ENCODE peak calls at places on chromosomes 3 and 15, in four cellular contexts. B, N, G and L are unnamed samples.

GRCh38 chr3:3782469-3782868 is 16.8 kb upstream of the LRRN1 start:
- DNase-seq in B (no peak), N (no peak), G (no peak), L (no peak)

GRCh38 chr3:187292631-187293513 is 1.3 kb upstream of the MASP1 start:
- DNase-seq in B (no peak), N (no peak), G (no peak), L (no peak)

GRCh38 chr3:130850044-130850797 is 43.7 kb upstream of the ATP2C1 start:
- DNase-seq in B (peak), N (no peak), G (no peak), L (no peak)

GRCh38 chr3:30644615-30645014 is 38.2 kb downstream of the TGFBR2 start:
- DNase-seq in B (peak), N (peak), G (peak), L (no peak)

GRCh38 chr3:54146383-54147239 is 24.3 kb downstream of the CACNA2D3 start:
- DNase-seq in B (peak), N (peak), G (peak), L (no peak)

GRCh38 chr3:36362216-36362615 is 18.1 kb upstream of the STAC start:
- DNase-seq in B (no peak), N (no peak), G (peak), L (no peak)

GRCh38 chr3:194178693-194179092 is 42.7 kb downstream of the HES1 start:
- DNase-seq in B (no peak), N (no peak), G (no peak), L (no peak)

GRCh38 chr3:190044142-190044541 is 76.6 kb downstream of the P3H2 start:
- DNase-seq in B (no peak), N (no peak), G (no peak), L (no peak)

GRCh38 chr15:63860161-63860954 is 26.6 kb upstream of the HERC1 start:
- DNase-seq in B (no peak), N (no peak), G (no peak), L (no peak)

GRCh38 chr3:59237121-59237520 is 187.3 kb upstream of the CFAP20DC start:
- DNase-seq in B (no peak), N (no peak), G (no peak), L (no peak)

GRCh38 chr3:67640023-67640660 is 14.3 kb downstream of the SUCLG2 start:
- DNase-seq in B (no peak), N (no peak), G (no peak), L (no peak)

GRCh38 chr3:109900774-109901173 is 563.4 kb upstream of the DPPA4 start:
- DNase-seq in B (no peak), N (no peak), G (no peak), L (no peak)

GRCh38 chr3:183244219-183244618 is 8.8 kb upstream of the B3GNT5 start:
- DNase-seq in B (peak), N (peak), G (peak), L (no peak)

GRCh38 chr3:75218577-75218976 is 445.6 kb upstream of the FRG2C start:
- DNase-seq in B (no peak), N (no peak), G (no peak), L (no peak)

GRCh38 chr3:156643729-156644389 is 30.5 kb upstream of the TIPARP start:
- DNase-seq in B (no peak), N (no peak), G (no peak), L (no peak)

GRCh38 chr3:64740232-64740631 is 52.4 kb upstream of the ADAMTS9 start:
- DNase-seq in B (peak), N (no peak), G (peak), L (no peak)

DNA sequence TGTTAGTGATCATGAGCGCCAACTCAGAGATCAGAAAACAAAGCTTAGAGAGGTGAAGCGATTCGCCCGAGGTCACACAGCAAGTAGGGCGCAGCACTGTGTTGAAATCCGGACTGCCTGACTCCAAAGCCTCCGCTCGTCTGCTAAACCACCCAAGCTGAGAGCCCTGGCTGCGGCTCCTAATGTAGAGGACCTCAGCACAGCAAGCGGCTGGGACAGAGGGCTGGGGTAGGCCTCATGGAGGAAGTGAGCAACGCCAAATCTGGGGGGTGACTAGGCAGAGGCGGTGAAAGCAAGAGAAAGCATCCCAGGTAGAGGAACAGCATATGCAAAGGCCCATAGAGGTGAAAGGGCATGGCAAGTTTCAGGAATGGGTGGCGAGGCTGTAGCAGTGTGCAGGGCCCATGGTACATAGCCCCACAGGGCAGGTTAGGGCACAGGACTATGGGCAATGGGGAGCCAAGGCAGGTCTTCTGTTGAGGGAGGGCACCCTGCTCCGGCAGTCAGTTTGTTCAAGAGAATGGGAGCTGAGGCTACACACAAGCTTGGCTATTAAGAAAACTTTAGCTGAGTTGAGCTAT is 795 bp upstream of the CFAP92 start:
- DNase-seq in B (no peak), N (no peak), G (no peak), L (no peak)
- TF ChIP-seq CTCF in B (no peak), N (no peak), G (no peak), L (no peak)

GRCh38 chr15:99476413-99477222 is 89.2 kb upstream of the MEF2A start:
- DNase-seq in B (peak), N (peak), G (peak), L (no peak)
- H3K27ac ChIP-seq in B (peak), N (peak), G (no peak), L (peak)

DNA sequence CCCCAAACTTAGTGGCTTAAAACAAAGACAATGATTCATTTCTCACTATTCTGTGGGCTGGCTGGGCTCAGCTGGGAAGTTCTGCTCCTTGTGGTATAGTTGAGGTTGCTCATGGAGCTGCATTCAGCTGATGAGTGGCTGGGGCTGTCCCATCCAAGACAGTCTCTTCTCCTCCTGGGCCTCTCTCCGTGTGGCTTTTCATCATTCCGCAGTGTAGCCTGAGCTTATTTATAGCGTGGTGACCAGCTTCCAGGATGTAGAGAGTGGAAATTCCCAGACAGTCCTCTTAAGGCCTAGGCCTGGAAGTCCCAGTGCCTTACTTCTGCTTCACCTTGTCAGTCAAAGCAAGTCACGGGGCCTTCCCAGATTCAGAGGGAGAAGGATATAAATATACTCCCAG is 136.7 kb upstream of the DAZL start:
- DNase-seq in B (no peak), N (peak), G (no peak), L (no peak)
- TF ChIP-seq CTCF in B (no peak), N (no peak), G (no peak), L (no peak)

GRCh38 chr3:105362021-105362665 is 4.6 kb upstream of the ALCAM start:
- DNase-seq in B (no peak), N (no peak), G (no peak), L (no peak)
- H3K27ac ChIP-seq in B (no peak), N (no peak), G (no peak), L (no peak)

DNA sequence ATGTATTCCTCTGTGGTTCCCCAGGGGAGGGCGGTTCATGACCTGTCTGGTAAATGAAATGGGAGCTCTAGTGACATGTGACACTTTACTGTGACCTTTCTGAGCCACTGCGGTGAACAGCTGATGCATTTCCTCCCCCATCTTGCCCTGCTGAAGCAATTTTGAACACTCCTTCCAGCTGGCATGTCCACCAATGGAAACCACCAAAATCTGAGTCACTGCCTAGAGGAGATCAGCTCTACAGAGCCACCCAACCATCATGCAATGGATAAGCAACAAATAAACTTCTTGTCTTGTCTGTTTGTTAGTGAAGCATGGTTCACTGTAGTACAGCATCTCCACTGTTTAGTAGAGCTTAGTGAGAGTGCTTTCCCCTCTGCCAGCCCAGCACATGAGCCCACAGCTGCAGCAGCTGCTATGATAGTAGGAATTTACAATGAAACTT is 479.5 kb downstream of the NTRK3 start:
- DNase-seq in B (peak), N (peak), G (peak), L (no peak)
- TF ChIP-seq CTCF in B (no peak), N (no peak), G (no peak), L (no peak)

GRCh38 chr3:73542127-73542526 is 82.6 kb downstream of the PDZRN3 start:
- DNase-seq in B (no peak), N (no peak), G (no peak), L (peak)
- H3K27ac ChIP-seq in B (no peak), N (no peak), G (no peak), L (peak)

GRCh38 chr3:100269410-100270217 is 8.8 kb downstream of the TBC1D23 start:
- DNase-seq in B (no peak), N (no peak), G (no peak), L (no peak)
- TF ChIP-seq CTCF in B (no peak), N (no peak), G (no peak), L (no peak)

DNA sequence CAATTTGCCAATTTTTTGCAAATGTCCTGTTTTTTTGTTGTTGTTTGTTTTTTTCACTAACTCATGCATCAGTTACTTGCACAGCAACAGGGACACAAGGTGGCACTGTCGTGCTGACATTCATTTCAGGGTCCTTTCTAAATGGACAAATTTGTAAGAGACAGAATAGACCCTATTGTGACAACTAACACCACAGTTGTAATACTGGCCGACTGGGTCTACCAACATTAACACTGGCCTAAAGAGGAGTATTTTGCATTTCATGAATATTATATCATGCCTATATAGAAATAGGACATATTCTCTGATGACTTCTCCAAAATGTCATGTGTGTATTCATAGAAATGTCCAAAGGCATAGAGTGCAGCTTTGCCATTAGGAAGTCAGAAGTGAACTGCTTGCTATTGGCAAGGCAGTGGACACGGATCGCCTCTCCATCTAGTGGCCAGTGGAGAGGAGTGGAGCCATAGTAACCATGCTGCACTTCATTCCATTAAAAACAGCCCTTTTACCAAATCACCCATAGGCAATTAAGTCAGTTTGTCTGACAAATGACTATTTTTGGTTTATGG is 54.8 kb downstream of the ZBTB20 start:
- DNase-seq in B (peak), N (peak), G (peak), L (peak)
- H3K27ac ChIP-seq in B (peak), N (peak), G (no peak), L (peak)

DNA sequence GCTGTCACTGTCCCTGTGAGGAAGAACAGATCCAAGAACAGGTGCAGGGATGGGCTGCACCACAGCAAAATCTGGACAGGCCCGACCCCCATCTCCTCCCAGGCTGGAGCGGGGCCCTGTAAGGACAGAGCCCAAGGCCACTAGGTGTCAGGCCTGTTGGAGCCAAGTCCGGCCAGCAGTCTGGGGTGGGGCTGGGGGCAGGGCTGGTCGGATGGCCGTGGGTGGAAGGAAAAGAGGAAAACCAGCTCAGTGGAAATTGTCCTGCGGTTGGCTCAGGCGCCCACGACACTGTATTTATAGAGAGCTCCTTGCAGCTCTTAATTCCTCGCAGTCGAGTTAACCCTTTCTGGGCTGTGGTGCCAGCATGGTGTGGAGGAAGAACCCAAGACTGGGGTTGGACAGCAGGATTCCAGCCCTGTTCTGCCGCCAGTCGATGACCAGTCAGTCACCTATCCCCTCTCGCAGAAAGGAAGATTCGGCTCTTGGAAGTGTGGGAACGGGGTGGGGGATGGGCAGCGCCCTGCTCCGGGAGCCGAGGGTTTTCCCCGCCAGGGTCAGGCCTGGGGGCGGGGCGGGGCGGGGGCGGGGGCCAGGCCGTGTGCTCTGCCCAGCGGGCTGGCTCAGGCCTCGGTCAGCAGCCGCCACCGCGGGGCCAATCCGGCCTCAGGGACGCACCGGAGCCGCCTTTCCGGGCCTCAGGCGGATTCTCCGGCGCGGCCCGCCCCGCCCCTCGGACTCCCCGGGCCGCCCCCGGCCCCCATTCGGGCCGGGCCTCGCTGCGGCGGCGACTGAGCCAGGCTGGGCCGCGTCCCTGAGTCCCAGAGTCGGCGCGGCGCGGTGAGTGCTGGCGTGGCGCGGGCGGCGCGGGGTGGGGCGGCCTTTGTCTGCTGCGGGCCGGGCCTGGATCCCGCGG is at the start of gene CD276:
- DNase-seq in B (peak), N (peak), G (peak), L (peak)
- TF ChIP-seq CTCF in B (peak), N (no peak), G (no peak), L (no peak)